ENCODE peak calls at places on chromosomes 12 and 14, in five cellular contexts. A is H9, W is neuronal stem cell, U is trophoblast cell, Y is H1. G is an unnamed sample.

GRCh38 chr14:53626771-53627170 is 329.9 kb downstream of the BMP4 start:
- DNase-seq in A (no peak), W (no peak), U (no peak), Y (no peak), G (no peak)

GRCh38 chr12:128323526-128323925 is 56.6 kb downstream of the TMEM132C start:
- DNase-seq in A (peak), W (no peak), U (no peak), Y (no peak), G (no peak)

GRCh38 chr12:49548822-49549648 is 10.2 kb downstream of the KCNH3 start:
- DNase-seq in A (peak), W (peak), U (no peak), Y (peak), G (peak)

GRCh38 chr14:43983721-43984120 is 523.4 kb downstream of the FSCB start:
- DNase-seq in A (no peak), W (no peak), U (no peak), Y (no peak), G (no peak)

GRCh38 chr12:11718768-11719253 is 69.3 kb downstream of the ETV6 start:
- DNase-seq in A (no peak), W (no peak), U (no peak), Y (no peak), G (peak)

GRCh38 chr12:15634010-15634676 is 155.0 kb downstream of the EPS8 start:
- DNase-seq in A (no peak), W (no peak), U (no peak), Y (no peak), G (peak)

GRCh38 chr14:45290547-45290946 is 37.5 kb upstream of the MIS18BP1 start:
- DNase-seq in A (no peak), W (no peak), U (no peak), Y (no peak), G (no peak)

GRCh38 chr14:78535041-78535440 is 364.9 kb downstream of the NRXN3 start:
- DNase-seq in A (no peak), W (no peak), U (no peak), Y (no peak), G (no peak)

GRCh38 chr12:14373202-14373601 is 7.7 kb downstream of the ATF7IP start:
- DNase-seq in A (no peak), W (no peak), U (no peak), Y (no peak), G (peak)

GRCh38 chr14:23572524-23572828 is 4.9 kb upstream of the AP1G2 start:
- DNase-seq in A (no peak), W (no peak), U (no peak), Y (no peak), G (no peak)

GRCh38 chr14:23110579-23111375 is 6.0 kb upstream of the CIROP start:
- DNase-seq in A (no peak), W (no peak), U (no peak), Y (no peak), G (no peak)

GRCh38 chr14:68797180-68797670 is 4.4 kb upstream of the ZFP36L1 start:
- DNase-seq in A (peak), W (no peak), U (peak), Y (peak), G (no peak)

GRCh38 chr14:61601923-61602732 is 93.2 kb upstream of the HIF1A start:
- DNase-seq in A (no peak), W (no peak), U (no peak), Y (no peak), G (no peak)

GRCh38 chr14:61596985-61597384 is 98.3 kb upstream of the HIF1A start:
- DNase-seq in A (no peak), W (no peak), U (no peak), Y (no peak), G (peak)

GRCh38 chr14:61602733-61603077 is 92.6 kb upstream of the HIF1A start:
- DNase-seq in A (no peak), W (no peak), U (no peak), Y (no peak), G (no peak)

GRCh38 chr14:61598980-61599379 is 96.3 kb upstream of the HIF1A start:
- DNase-seq in A (no peak), W (no peak), U (no peak), Y (no peak), G (no peak)

GRCh38 chr14:61599959-61600358 is 95.4 kb upstream of the HIF1A start:
- DNase-seq in A (no peak), W (no peak), U (no peak), Y (no peak), G (no peak)
- H2BK5ac ChIP-seq in A (no peak), W (no peak), U (no peak), Y (no peak), G (no peak)

GRCh38 chr14:59826150-59826549 is 44.4 kb downstream of the RTN1 start:
- DNase-seq in A (no peak), W (no peak), U (no peak), Y (no peak), G (no peak)

GRCh38 chr14:59829469-59829868 is 41.1 kb downstream of the RTN1 start:
- DNase-seq in A (no peak), W (no peak), U (no peak), Y (no peak), G (no peak)

GRCh38 chr14:59832663-59833294 is 37.8 kb downstream of the RTN1 start:
- DNase-seq in A (no peak), W (no peak), U (no peak), Y (no peak), G (no peak)

GRCh38 chr14:59831121-59831730 is 39.4 kb downstream of the RTN1 start:
- DNase-seq in A (no peak), W (no peak), U (no peak), Y (no peak), G (no peak)

DNA sequence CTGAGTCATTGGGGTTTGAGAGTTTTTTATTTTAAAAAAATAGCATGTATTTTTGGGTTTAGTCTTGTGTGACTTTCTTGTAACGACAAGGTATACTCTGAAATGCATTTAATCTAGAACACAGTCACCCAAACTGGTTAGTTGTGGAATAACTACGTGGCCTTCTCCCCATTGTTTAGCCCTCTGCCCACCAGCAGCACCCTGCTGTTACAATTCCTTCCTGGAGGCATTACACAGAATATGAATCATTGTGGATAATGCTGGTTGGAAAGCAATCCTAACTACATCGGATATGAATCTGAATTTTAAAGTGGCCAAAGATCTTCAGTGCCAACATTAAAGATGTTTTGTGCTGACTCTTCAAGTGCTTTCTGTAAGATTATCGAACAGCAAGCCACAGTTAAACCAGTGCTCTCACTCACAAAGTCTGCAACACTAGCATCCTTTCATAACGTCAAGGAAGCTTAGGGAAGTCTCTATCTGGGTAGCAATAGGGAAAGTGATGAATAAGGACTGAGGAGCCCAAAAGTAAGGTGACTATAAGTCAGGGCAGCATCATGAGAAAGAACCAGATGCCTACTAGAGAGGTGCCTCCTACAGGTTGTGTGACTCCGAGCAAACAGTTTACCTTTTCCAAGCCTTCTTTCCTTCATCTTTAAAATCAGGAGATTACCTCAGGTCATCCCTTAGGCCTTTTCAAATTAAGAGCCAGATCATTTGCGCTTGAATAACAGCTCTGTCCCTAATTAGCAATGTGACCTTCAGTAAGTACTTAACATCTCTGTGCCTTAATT is 40.4 kb downstream of the RTN1 start:
- DNase-seq in A (no peak), W (no peak), U (peak), Y (no peak), G (no peak)
- H2BK12ac ChIP-seq in A (no peak), W (no peak), U (no peak), Y (no peak), G (no peak)

DNA sequence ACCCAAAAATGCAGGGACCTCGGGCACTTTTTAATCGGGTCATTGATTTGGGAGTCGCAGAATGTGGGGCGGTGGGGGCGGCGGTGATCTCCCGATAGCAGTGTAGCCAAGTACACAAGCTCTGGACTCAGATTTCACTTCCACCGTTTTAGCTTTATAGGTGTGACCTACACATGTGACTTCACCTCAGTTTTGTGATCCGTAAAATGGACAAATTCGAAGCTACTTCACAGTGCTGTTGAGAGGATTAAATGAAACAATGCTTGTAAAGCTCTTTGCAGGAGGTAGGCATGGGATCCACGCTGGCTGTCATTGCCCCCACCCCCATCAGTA is 478 bp downstream of the RITA1 start:
- DNase-seq in A (no peak), W (no peak), U (no peak), Y (no peak), G (peak)
- H2BK5ac ChIP-seq in A (no peak), W (peak), U (peak), Y (no peak), G (peak)

GRCh38 chr12:110088936-110089335 is 35.2 kb upstream of the IFT81 start:
- DNase-seq in A (no peak), W (no peak), U (no peak), Y (no peak), G (no peak)
- H2BK12ac ChIP-seq in A (no peak), W (no peak), U (no peak), Y (no peak), G (no peak)

GRCh38 chr12:59085680-59086079 is 165.4 kb upstream of the LRIG3 start:
- DNase-seq in A (no peak), W (no peak), U (no peak), Y (no peak), G (no peak)
- H2BK5ac ChIP-seq in A (no peak), W (no peak), U (no peak), Y (no peak), G (no peak)

DNA sequence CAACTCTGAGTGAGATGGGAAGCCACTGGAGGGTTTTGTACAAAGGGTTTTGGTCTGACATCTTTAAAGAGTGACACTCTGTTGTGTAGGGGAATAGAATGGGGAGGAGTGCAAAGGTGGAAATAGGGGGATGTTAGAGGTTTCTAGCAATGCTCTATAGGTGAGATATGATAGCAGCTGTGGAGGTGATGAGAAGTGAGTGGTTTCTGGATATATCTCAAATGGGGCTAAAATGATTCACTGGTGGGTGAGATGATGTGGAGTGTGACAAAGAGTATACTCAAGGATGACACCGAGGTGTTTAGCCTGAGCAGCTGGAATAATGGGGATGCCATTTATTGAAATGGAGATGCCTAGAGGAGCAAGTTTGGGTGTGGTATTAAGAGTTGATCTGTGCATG is 426.4 kb downstream of the PCNX1 start:
- DNase-seq in A (no peak), W (no peak), U (no peak), Y (no peak), G (no peak)
- H2BK12ac ChIP-seq in A (no peak), W (no peak), U (no peak), Y (no peak), G (no peak)

GRCh38 chr12:81167694-81168093 is 89.8 kb downstream of the ACSS3 start:
- DNase-seq in A (no peak), W (no peak), U (no peak), Y (no peak), G (peak)
- H2BK5ac ChIP-seq in A (no peak), W (no peak), U (peak), Y (peak), G (no peak)

DNA sequence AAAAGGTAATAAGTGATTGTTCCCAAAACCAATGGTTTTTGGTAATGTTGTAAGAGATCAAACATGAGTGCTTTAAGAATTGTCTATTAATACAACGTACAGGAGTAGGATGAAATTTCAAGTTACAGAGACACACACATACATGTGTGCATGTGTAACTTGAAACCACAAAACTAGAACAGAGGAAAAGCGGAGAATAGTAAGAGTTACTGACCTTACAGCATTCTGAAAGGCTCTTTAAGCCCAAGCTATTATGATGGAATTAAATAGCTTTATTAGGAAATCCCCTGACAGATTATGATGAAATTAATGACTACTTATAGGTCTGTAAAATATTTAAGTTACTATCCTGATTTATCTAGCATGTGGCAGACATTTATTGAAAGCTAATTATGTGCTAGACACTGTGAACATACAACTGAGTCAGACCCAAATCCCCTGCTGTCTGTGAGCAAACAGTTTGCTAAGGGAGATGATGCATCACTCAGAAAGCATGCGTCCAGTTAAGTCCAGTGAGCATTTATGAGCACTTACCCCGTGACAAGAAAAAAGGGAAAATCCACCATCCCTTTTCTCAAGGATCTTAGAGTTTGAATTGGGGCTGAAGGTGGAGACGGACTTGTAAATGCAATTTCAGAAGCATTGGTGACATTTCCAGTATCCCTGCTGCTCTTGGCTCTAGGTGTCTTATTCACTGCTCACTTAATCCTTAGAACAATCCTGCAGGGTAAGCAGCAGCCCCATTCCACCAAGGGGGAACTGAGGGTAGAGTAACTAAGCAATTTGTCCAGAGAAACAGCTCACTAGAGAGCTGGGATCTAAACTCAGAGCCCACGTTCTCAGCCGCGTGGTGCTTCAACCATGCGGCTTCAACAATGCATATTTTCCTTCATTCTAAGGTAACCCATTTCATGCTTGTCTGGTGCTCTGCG is 117.4 kb downstream of the EML1 start:
- DNase-seq in A (no peak), W (no peak), U (peak), Y (no peak), G (peak)
- H2BK12ac ChIP-seq in A (no peak), W (no peak), U (no peak), Y (no peak), G (no peak)

DNA sequence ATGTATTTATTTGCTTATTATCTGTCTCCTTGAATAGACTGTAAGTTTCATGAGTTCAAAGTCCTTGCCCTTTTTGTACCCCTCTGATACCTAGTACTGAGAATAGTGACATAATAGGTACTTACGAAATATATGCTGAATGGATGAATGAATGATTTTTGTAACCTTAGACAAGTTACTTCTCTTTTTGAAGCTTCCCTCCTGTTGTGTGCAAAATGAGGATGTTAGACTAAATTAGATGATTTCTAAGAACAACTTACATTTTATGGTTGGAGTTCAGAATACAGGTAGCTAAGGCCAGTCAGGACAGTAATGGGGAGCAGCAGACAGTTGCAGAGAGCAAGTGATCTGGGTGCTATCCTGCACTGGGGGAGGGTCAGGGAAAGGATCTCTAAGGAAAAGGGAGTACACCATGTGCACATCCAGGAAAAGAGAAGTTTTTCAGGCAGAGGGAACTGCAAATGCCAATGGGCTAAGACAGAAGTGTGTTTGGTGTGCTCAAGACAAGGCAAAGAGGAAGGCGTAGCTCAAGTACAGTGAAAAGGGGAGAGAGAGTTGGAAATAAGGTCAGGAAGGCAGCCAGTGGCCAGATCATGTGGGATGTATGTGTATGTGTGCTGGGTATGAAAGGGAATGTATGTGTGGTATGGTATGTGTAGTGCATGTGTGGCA is 59.4 kb upstream of the AMIGO2 start:
- DNase-seq in A (no peak), W (no peak), U (no peak), Y (no peak), G (no peak)
- H2BK5ac ChIP-seq in A (no peak), W (no peak), U (no peak), Y (no peak), G (no peak)

DNA sequence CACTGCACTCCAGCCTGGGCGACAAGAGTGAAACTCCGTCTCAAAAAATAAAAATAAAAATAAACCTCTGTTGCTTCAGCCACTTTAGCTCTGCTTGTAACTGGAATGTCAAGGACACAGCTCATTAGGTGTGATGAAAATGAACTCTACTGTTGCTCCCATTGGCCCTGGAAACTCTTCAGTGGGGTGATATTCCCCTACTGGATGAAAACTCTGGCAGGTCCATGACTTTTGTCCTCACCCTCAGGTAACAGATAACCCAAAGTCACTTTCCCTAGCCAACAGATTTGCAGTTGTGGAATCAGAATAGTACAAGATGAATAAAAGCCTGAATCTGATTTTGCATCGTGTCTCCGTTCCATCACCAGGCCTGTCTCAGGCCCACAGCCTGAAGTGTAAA is 92.1 kb upstream of the CEP83 start:
- DNase-seq in A (no peak), W (no peak), U (no peak), Y (no peak), G (no peak)
- H2BK12ac ChIP-seq in A (no peak), W (no peak), U (no peak), Y (no peak), G (no peak)